ENCODE peak calls at places on chromosome 9, in ten cellular contexts. B, G, Z, M, U, N, W, L, X and D are unnamed samples.

GRCh38 chr9:136303066-136303824 is 649 bp downstream of the CCDC187 start:
- DNase-seq in B (no peak), G (no peak), Z (no peak), M (no peak), U (no peak), N (no peak), W (no peak), L (no peak), X (no peak), D (no peak)

GRCh38 chr9:504921-505821 is 290.5 kb downstream of the DOCK8 start:
- DNase-seq in B (peak; percentile 2), G (no peak), Z (peak; percentile 41), M (no peak), U (peak; percentile 5), N (no peak), W (peak; percentile 55), L (peak; percentile 8), X (no peak), D (peak; percentile 46)

GRCh38 chr9:16254674-16255073 is 615.8 kb downstream of the BNC2 start:
- DNase-seq in B (no peak), G (no peak), Z (no peak), M (no peak), U (no peak), N (no peak), W (no peak), L (no peak), X (no peak), D (no peak)

GRCh38 chr9:680106-680505 is 161.4 kb upstream of the DMRT1 start:
- DNase-seq in B (no peak), G (no peak), Z (no peak), M (no peak), U (no peak), N (no peak), W (no peak), L (no peak), X (no peak), D (no peak)

GRCh38 chr9:33416996-33417395 is 14.6 kb upstream of the AQP7 start:
- DNase-seq in B (no peak), G (no peak), Z (no peak), M (no peak), U (no peak), N (no peak), W (no peak), L (no peak), X (no peak), D (no peak)

GRCh38 chr9:32571969-32572899 is 725 bp downstream of the NDUFB6 start:
- DNase-seq in B (peak; percentile 89), G (peak; percentile 82), Z (peak; percentile 66), M (peak; percentile 47), U (peak; percentile 88), N (peak; percentile 87), W (peak; percentile 59), L (peak; percentile 94), X (peak; percentile 66), D (peak; percentile 58)

GRCh38 chr9:100088202-100088601 is 10.6 kb downstream of the ERP44 start:
- DNase-seq in B (no peak), G (no peak), Z (no peak), M (no peak), U (no peak), N (no peak), W (no peak), L (peak; percentile 60), X (no peak), D (no peak)

GRCh38 chr9:75065513-75065912 is 22.4 kb downstream of the NMRK1 start:
- DNase-seq in B (no peak), G (no peak), Z (no peak), M (no peak), U (no peak), N (no peak), W (no peak), L (no peak), X (no peak), D (no peak)

GRCh38 chr9:107744873-107745272 is 255.3 kb upstream of the KLF4 start:
- DNase-seq in B (no peak), G (no peak), Z (no peak), M (no peak), U (peak; percentile 38), N (no peak), W (no peak), L (no peak), X (no peak), D (no peak)

GRCh38 chr9:96222132-96222531 is 79.8 kb downstream of the HSD17B3 start:
- DNase-seq in B (peak; percentile 36), G (no peak), Z (no peak), M (no peak), U (no peak), N (peak; percentile 17), W (no peak), L (peak; percentile 43), X (no peak), D (no peak)

GRCh38 chr9:134785325-134786108 is 95.1 kb upstream of the FCN2 start:
- DNase-seq in B (peak; percentile 55), G (no peak), Z (no peak), M (no peak), U (no peak), N (no peak), W (no peak), L (no peak), X (no peak), D (no peak)

GRCh38 chr9:107866912-107867311 is 377.3 kb upstream of the KLF4 start:
- DNase-seq in B (peak; percentile 67), G (peak; percentile 23), Z (no peak), M (no peak), U (no peak), N (peak; percentile 67), W (no peak), L (no peak), X (peak; percentile 82), D (no peak)

GRCh38 chr9:673966-674526 is 167.5 kb upstream of the DMRT1 start:
- DNase-seq in B (no peak), G (no peak), Z (peak; percentile 70), M (no peak), U (no peak), N (no peak), W (no peak), L (no peak), X (no peak), D (no peak)

GRCh38 chr9:36772449-36773370 is 200.0 kb downstream of the MELK start:
- DNase-seq in B (peak; percentile 58), G (peak; percentile 36), Z (peak; percentile 39), M (no peak), U (peak; percentile 12), N (peak; percentile 32), W (peak; percentile 36), L (no peak), X (no peak), D (no peak)

GRCh38 chr9:96243798-96244197 is 58.2 kb downstream of the HSD17B3 start:
- DNase-seq in B (no peak), G (no peak), Z (no peak), M (no peak), U (no peak), N (no peak), W (no peak), L (no peak), X (no peak), D (no peak)

DNA sequence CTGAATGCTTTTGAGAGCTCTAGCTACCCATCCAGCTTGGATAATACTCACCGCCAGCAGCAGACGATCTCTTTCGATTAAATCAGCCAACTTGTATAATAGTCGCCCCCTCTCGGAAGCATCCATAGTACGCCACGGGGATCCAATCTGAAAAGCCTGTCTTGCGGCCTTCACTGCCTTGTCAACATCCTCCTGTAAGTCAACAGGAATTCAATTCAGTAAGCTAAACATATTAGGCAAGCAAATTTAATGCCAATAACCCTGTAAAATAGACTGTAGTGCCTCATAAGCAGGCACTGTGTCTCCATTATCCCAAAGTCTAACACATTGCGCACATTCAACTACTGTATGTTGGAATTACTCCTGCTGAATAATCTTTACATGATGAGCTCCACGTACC is 22.0 kb downstream of the ALDH1A1 start:
- DNase-seq in B (no peak), G (no peak), Z (peak; percentile 55), M (no peak), U (no peak), N (no peak), W (no peak), L (no peak), X (no peak), D (no peak)
- TF ChIP-seq CTCF in B (no peak), G (no peak), Z (peak; percentile 57), M (no peak), U (no peak), N (no peak), W (no peak), L (no peak), X (no peak), D (no peak)

GRCh38 chr9:3689555-3689954 is 163.8 kb upstream of the RFX3 start:
- DNase-seq in B (no peak), G (no peak), Z (no peak), M (no peak), U (no peak), N (no peak), W (no peak), L (no peak), X (no peak), D (no peak)
- TF ChIP-seq CTCF in B (no peak), G (no peak), Z (no peak), M (no peak), U (no peak), N (no peak), W (no peak), L (no peak), X (no peak), D (no peak)

DNA sequence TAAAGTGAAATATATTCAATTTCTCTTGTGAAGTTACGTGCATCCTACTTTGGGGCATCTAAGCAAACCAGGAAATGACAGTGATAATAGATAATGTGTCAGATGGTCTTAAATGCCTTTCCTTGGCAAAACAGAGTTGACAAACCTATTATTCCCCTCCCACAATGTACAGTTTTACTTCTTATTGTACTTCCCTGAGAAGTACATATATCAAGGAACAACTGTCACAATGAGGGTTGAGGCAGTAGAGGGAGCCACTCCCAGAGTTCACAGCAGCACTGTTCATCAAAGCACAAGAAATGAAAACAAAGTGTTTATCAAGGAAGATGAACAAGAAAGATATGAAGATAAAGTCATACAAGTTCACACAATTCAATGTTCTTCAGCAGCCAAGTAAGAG is 41.1 kb downstream of the ELAVL2 start:
- DNase-seq in B (no peak), G (no peak), Z (no peak), M (no peak), U (no peak), N (no peak), W (no peak), L (no peak), X (no peak), D (no peak)
- TF ChIP-seq CTCF in B (no peak), G (no peak), Z (peak; percentile 24), M (no peak), U (no peak), N (no peak), W (no peak), L (no peak), X (no peak), D (no peak)

DNA sequence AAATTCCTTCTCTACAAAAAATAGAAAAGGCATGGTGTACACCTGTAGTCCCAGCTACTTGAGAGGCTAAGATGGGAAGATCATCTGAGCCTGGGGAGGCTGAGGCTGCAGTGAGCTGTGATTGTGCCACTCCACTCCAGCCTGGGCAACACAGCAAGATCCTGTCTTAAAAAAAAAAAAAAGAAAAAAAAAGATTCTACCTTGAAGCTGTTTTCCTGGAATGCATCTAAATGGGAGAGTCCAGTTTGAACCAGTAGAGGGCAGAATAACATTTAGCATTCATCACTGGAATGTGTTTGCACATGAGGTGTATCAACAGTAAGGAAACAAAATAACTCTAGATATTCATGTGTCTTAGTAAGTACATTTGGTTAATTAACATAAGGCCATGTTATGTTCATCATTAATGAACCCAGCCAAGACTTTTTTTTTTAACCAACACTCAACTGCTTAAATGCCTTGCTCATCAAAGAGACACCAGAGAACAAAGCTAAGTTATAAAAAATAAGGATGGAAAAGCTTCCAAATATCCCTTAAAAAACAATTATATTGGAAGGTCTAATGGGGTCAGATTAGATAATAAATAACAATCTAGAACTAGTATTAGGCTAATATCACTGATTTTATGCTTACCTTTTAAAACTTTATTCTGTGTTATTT is 16.1 kb downstream of the IFNE start:
- DNase-seq in B (peak; percentile 87), G (peak; percentile 68), Z (no peak), M (no peak), U (peak; percentile 49), N (peak; percentile 72), W (no peak), L (peak; percentile 13), X (no peak), D (peak; percentile 43)
- TF ChIP-seq CTCF in B (peak; percentile 75), G (peak; percentile 83), Z (peak; percentile 82), M (peak; percentile 31), U (peak; percentile 58), N (peak; percentile 78), W (peak; percentile 73), L (peak; percentile 58), X (peak; percentile 6), D (peak; percentile 79)